ENCODE peak calls at places on chromosomes 16 and 17, in four cellular contexts. One of them, this sample, is unnamed.

GRCh38 chr17:46831573-46832305 is 13.2 kb upstream of the WNT3 start:
- DNase-seq in tibial artery: no peak
- DNase-seq in stomach: no peak
- DNase-seq in CD8-positive, alpha-beta memory T cell: no peak
- DNase-seq in this sample: no peak

GRCh38 chr17:37179893-37180292 is 195.9 kb upstream of the C17orf78 start:
- DNase-seq in CD8-positive, alpha-beta memory T cell: no peak
- DNase-seq in tibial artery: no peak
- DNase-seq in stomach: no peak
- DNase-seq in this sample: no peak

GRCh38 chr17:68033636-68034451 is 1.7 kb upstream of the KPNA2 start:
- DNase-seq in tibial artery: no peak
- DNase-seq in stomach: no peak
- DNase-seq in CD8-positive, alpha-beta memory T cell: no peak
- DNase-seq in this sample: no peak

GRCh38 chr16:69872888-69873287 is 78.2 kb upstream of the CLEC18A start:
- DNase-seq in CD8-positive, alpha-beta memory T cell: no peak
- DNase-seq in tibial artery: no peak
- DNase-seq in stomach: no peak
- DNase-seq in this sample: no peak

GRCh38 chr16:21023509-21024202 is 123.1 kb downstream of the LYRM1 start:
- DNase-seq in stomach: peak
- DNase-seq in CD8-positive, alpha-beta memory T cell: no peak
- DNase-seq in tibial artery: no peak
- DNase-seq in this sample: no peak

GRCh38 chr16:67774457-67774853 is 31.9 kb downstream of the RANBP10 start:
- DNase-seq in CD8-positive, alpha-beta memory T cell: no peak
- DNase-seq in stomach: no peak
- DNase-seq in tibial artery: no peak
- DNase-seq in this sample: no peak

GRCh38 chr17:9371019-9371418 is 204.6 kb downstream of the STX8 start:
- DNase-seq in tibial artery: no peak
- DNase-seq in CD8-positive, alpha-beta memory T cell: no peak
- DNase-seq in stomach: no peak
- DNase-seq in this sample: no peak

GRCh38 chr17:78960945-78961344 is 18.8 kb downstream of the LGALS3BP start:
- DNase-seq in stomach: peak
- DNase-seq in tibial artery: no peak
- DNase-seq in CD8-positive, alpha-beta memory T cell: no peak
- DNase-seq in this sample: no peak

DNA sequence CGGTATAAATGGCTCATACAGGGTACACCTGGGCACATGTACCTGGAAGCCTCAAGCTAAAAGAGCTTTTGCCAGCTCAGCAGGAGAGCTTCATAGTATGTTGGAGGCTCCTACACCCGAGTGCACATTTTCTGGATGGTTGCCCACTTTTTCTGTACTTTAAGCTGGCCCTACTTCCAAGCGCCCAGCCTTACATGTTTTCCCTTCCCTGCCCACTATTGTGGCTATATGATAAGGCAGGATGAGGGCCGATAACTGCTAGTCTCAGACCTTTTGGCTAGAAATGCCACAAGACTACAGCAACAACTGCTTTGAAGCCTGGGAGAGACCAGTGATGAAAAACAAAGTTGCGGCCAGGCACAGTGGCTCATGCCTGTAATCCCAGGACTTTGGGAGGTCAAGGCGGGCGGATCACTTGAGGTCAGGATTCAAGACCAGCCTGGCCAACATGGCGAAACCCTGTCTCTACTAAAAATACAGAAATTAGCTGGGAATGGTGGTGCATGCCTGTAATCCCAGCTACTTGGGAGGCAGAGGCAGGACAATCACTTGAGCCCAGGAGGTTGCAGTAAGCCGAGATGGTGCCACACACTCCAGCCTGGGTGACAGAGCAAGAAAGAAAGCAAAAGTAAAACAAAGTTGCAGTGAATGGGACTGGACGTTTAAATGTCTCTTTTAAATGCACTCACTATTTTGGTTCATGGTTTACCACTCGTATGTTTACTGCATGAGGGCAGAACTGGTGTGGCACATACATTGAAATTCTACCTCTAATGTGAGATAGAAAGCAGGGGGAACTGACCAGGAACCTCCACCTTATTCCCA is 14.2 kb upstream of the MARCHF10 start:
- DNase-seq in tibial artery: no peak
- DNase-seq in CD8-positive, alpha-beta memory T cell: no peak
- DNase-seq in stomach: peak
- DNase-seq in this sample: no peak
- H3K27ac ChIP-seq in tibial artery: no peak
- H3K27ac ChIP-seq in CD8-positive, alpha-beta memory T cell: no peak
- H3K27ac ChIP-seq in stomach: peak
- H3K27ac ChIP-seq in this sample: no peak

DNA sequence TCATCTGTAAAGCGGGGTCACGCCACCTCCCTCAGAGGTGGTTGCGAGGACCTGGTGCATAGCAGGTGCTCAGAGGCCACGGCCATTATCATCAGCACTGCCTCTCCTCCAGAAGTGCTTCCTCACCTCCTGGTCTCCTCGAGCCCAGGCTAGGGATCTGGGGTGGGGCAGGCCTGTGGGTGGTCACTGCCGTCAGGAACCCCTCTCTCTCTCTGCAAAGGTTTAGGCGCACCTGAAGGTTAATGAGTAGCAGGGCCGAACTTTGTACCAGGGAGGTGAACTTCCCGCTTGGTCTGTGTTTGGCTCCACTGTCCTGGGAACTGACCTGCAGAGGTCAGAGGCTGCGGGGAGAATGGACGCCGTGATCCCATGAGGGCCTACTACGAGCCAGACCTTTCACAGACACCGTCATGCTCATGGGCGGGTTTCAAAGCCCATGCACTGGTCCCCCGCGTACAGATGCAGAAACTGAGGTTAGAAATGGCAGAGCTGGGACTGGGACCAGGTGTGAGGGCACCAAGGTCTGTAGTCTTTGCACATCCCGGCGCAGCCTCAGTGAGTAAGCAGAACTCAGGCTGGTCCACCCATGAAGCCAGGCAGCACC is 13.8 kb downstream of the JUP start:
- DNase-seq in stomach: no peak
- DNase-seq in CD8-positive, alpha-beta memory T cell: no peak
- DNase-seq in tibial artery: no peak
- DNase-seq in this sample: no peak
- H3K27ac ChIP-seq in stomach: peak
- H3K27ac ChIP-seq in CD8-positive, alpha-beta memory T cell: no peak
- H3K27ac ChIP-seq in tibial artery: no peak
- H3K27ac ChIP-seq in this sample: no peak

DNA sequence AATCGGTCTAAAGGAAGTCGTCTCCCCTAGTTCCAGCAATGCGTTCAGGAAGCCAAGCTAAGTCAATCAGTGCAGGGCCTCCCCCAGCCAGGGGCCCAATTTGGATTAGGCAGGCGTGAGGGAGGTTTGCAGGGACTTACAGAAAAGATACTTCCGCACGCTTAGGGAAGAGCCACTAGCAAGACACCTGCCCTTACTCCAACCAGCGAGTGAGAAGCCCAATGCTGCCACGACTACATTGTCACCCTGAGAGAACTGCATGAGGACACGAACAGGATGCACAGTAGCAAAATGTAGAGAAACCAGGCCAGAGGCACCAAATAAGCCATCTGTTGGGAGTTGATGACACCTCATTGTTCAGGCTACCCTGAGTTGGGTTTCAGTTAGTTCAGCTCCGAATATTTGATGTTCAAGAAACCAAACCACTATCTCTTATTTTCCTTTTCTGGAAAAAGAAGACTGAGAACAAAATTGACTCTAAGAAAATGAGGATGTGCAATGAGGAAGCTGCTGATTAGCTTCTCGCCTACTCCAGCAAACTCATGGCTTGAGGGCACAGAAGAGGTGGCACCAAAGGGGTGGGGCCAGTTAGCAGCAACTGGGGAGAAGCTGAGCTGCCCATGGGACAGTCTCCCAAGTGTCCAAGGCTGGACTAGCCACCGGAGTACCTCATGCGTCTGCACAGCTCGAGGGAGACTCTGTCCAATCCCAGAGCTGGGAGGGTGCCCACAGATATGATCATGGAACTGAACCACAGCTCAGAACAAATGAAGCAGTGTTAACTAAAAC is 29.3 kb downstream of the TK2 start:
- DNase-seq in CD8-positive, alpha-beta memory T cell: no peak
- DNase-seq in stomach: no peak
- DNase-seq in tibial artery: no peak
- DNase-seq in this sample: no peak
- H3K27ac ChIP-seq in CD8-positive, alpha-beta memory T cell: no peak
- H3K27ac ChIP-seq in stomach: peak
- H3K27ac ChIP-seq in tibial artery: peak
- H3K27ac ChIP-seq in this sample: peak

GRCh38 chr16:4387769-4388168 is 16.1 kb downstream of the VASN start:
- DNase-seq in stomach: no peak
- DNase-seq in tibial artery: peak
- DNase-seq in CD8-positive, alpha-beta memory T cell: no peak
- DNase-seq in this sample: no peak
- H3K27ac ChIP-seq in stomach: peak
- H3K27ac ChIP-seq in tibial artery: peak
- H3K27ac ChIP-seq in CD8-positive, alpha-beta memory T cell: no peak
- H3K27ac ChIP-seq in this sample: no peak

GRCh38 chr17:76276069-76276431 is 10.9 kb downstream of the UBALD2 start:
- DNase-seq in CD8-positive, alpha-beta memory T cell: no peak
- DNase-seq in stomach: no peak
- DNase-seq in tibial artery: no peak
- DNase-seq in this sample: no peak
- H3K27ac ChIP-seq in CD8-positive, alpha-beta memory T cell: no peak
- H3K27ac ChIP-seq in stomach: no peak
- H3K27ac ChIP-seq in tibial artery: no peak
- H3K27ac ChIP-seq in this sample: no peak

DNA sequence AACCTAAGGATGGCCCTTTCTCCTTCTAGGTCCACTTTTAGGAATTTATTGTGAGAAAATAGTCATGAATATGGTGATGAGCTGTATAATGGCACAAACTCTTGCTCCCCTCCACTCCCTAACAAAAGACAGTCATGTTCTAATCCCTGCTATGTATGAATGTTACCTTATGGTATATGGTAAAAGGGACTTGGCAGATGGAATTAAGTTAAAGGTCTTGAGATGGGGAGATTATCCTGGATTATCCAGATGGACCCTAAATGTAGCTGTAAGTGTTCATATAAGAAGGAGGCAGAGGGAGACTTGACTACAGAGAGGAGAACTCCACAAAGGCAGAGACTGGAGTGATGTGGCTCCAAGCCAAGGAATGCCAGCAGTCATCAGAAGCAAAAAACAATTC is 296.1 kb downstream of the SOX9 start:
- DNase-seq in stomach: no peak
- DNase-seq in CD8-positive, alpha-beta memory T cell: no peak
- DNase-seq in tibial artery: no peak
- DNase-seq in this sample: no peak
- H3K27ac ChIP-seq in stomach: no peak
- H3K27ac ChIP-seq in CD8-positive, alpha-beta memory T cell: no peak
- H3K27ac ChIP-seq in tibial artery: no peak
- H3K27ac ChIP-seq in this sample: no peak

This sample was measured in effector memory CD4-positive, alpha-beta T cell.